ENCODE peak calls at places on chromosomes 12 and 14, in eight cellular contexts. E is stimulated activated CD8-positive, alpha-beta memory T cell treated with anti-CD3 and anti-CD28 coated beads, Interleukin-7, amount 100 ng/mL, for 4 hours; I is stimulated activated CD4-positive, alpha-beta T cell treated with anti-CD3 and anti-CD28 coated beads, Interleukin-15, amount 100 ng/mL, for 1 hour; G is NB4; F is activated CD4-positive, CD25-positive, alpha-beta regulatory T cell treated with anti-CD3 and anti-CD28 coated beads, Interleukin-2, amount 50 U/mL, for 16 hours; U is CD4-positive, alpha-beta memory T cell; T is astrocyte of the spinal cord; Y is CD8-positive, alpha-beta memory T cell. S is an unnamed sample.

GRCh38 chr12:121668750-121669524 is 517 bp downstream of the MORN3 start:
- DNase-seq in E (peak; percentile 35), I (peak; percentile 24), G (peak; percentile 73), F (peak; percentile 29), U (peak; percentile 53), T (no peak), Y (peak; percentile 32), S (peak; percentile 54)

GRCh38 chr12:95100264-95101190 is 27.1 kb upstream of the NR2C1 start:
- DNase-seq in E (no peak), I (no peak), G (no peak), F (no peak), U (no peak), T (no peak), Y (no peak), S (no peak)

GRCh38 chr12:103852498-103852992 is 11.5 kb upstream of the NT5DC3 start:
- DNase-seq in E (no peak), I (no peak), G (no peak), F (no peak), U (no peak), T (peak; percentile 79), Y (no peak), S (no peak)

GRCh38 chr14:70317969-70318634 is 41.4 kb downstream of the COX16 start:
- DNase-seq in E (no peak), I (no peak), G (peak; percentile 28), F (no peak), U (no peak), T (peak; percentile 54), Y (no peak), S (peak; percentile 71)

GRCh38 chr12:6779667-6780459 is 7.5 kb downstream of the LAG3 start:
- DNase-seq in E (no peak), I (no peak), G (no peak), F (no peak), U (no peak), T (no peak), Y (no peak), S (no peak)

GRCh38 chr14:61663312-61663974 is 31.9 kb upstream of the HIF1A start:
- DNase-seq in E (no peak), I (no peak), G (peak; percentile 75), F (no peak), U (no peak), T (no peak), Y (peak; percentile 19), S (no peak)

GRCh38 chr12:16399110-16399509 is 51.7 kb downstream of the MGST1 start:
- DNase-seq in E (no peak), I (no peak), G (peak; percentile 32), F (no peak), U (no peak), T (no peak), Y (no peak), S (no peak)

GRCh38 chr14:68444449-68445168 is 348.3 kb downstream of the ZFP36L1 start:
- DNase-seq in E (no peak), I (no peak), G (no peak), F (no peak), U (no peak), T (peak; percentile 83), Y (no peak), S (no peak)

GRCh38 chr12:123111498-123112165 is 39.3 kb downstream of the PITPNM2 start:
- DNase-seq in E (peak; percentile 26), I (no peak), G (peak; percentile 57), F (no peak), U (no peak), T (peak; percentile 80), Y (no peak), S (no peak)

GRCh38 chr12:10562306-10562933 is 51.0 kb downstream of the MAGOHB start:
- DNase-seq in E (no peak), I (no peak), G (peak; percentile 63), F (no peak), U (peak; percentile 40), T (peak; percentile 70), Y (peak; percentile 49), S (peak; percentile 67)

GRCh38 chr12:53100466-53101151 is 2.7 kb upstream of the SOAT2 start:
- DNase-seq in E (no peak), I (no peak), G (no peak), F (no peak), U (no peak), T (no peak), Y (no peak), S (no peak)

GRCh38 chr12:4145990-4146859 is 127.3 kb upstream of the CCND2 start:
- DNase-seq in E (peak; percentile 43), I (no peak), G (no peak), F (peak; percentile 49), U (no peak), T (no peak), Y (no peak), S (no peak)

GRCh38 chr12:52715416-52715815 is 12.1 kb upstream of the KRT77 start:
- DNase-seq in E (no peak), I (no peak), G (no peak), F (no peak), U (no peak), T (no peak), Y (no peak), S (no peak)

GRCh38 chr12:52847335-52848102 is 1.3 kb downstream of the KRT78 start:
- DNase-seq in E (no peak), I (no peak), G (peak; percentile 47), F (no peak), U (no peak), T (peak; percentile 32), Y (no peak), S (peak; percentile 44)

GRCh38 chr14:65057704-65058103 is 44.6 kb downstream of the MAX start:
- DNase-seq in E (no peak), I (no peak), G (no peak), F (no peak), U (no peak), T (no peak), Y (no peak), S (no peak)

GRCh38 chr12:71567562-71567961 is 96.1 kb downstream of the ZFC3H1 start:
- DNase-seq in E (no peak), I (no peak), G (peak; percentile 15), F (no peak), U (no peak), T (no peak), Y (no peak), S (no peak)

GRCh38 chr12:67025543-67026114 is 243.5 kb upstream of the CAND1 start:
- DNase-seq in E (no peak), I (no peak), G (peak; percentile 54), F (peak; percentile 5), U (peak; percentile 38), T (peak; percentile 34), Y (peak; percentile 7), S (peak; percentile 37)

GRCh38 chr14:72532686-72533454 is 361.0 kb downstream of the DPF3 start:
- DNase-seq in E (no peak), I (no peak), G (no peak), F (no peak), U (peak; percentile 40), T (no peak), Y (peak; percentile 31), S (no peak)

GRCh38 chr12:57584690-57585089 is 6.3 kb upstream of the PIP4K2C start:
- DNase-seq in E (no peak), I (no peak), G (no peak), F (no peak), U (no peak), T (no peak), Y (no peak), S (no peak)

GRCh38 chr12:56271031-56271430 is 4.3 kb downstream of the COQ10A start:
- DNase-seq in E (no peak), I (no peak), G (peak; percentile 52), F (no peak), U (no peak), T (peak; percentile 31), Y (no peak), S (peak; percentile 38)

GRCh38 chr12:124667671-124668337 is 100.4 kb upstream of the NCOR2 start:
- DNase-seq in E (no peak), I (no peak), G (no peak), F (no peak), U (no peak), T (no peak), Y (no peak), S (peak; percentile 50)

GRCh38 chr14:29444216-29444615 is 483.4 kb downstream of the PRKD1 start:
- DNase-seq in E (no peak), I (no peak), G (no peak), F (no peak), U (no peak), T (no peak), Y (no peak), S (no peak)